ENCODE peak calls at places on chromosomes 7 and 10, in five cellular contexts. B is K562, I is HepG2, S is H1, A is WTC11. P is an unnamed sample.

GRCh38 chr10:15373199-15373598 is 2.1 kb upstream of the FAM171A1 start:
- DNase-seq in B (no peak), I (no peak), S (no peak), A (no peak), P (no peak)

GRCh38 chr7:119514326-119514725 is 758.6 kb upstream of the KCND2 start:
- DNase-seq in B (no peak), I (no peak), S (no peak), A (no peak), P (no peak)

GRCh38 chr7:55977831-55978230 is 13.4 kb downstream of the NIPSNAP2 start:
- DNase-seq in B (no peak), I (no peak), S (no peak), A (no peak), P (no peak)

GRCh38 chr10:26721561-26721960 is 24.1 kb downstream of the PDSS1 start:
- DNase-seq in B (no peak), I (no peak), S (no peak), A (no peak), P (no peak)

GRCh38 chr10:18010050-18010449 is 58.3 kb downstream of the SLC39A12 start:
- DNase-seq in B (no peak), I (no peak), S (no peak), A (no peak), P (no peak)

GRCh38 chr7:24975172-24975571 is 4.8 kb downstream of the OSBPL3 start:
- DNase-seq in B (no peak), I (no peak), S (no peak), A (no peak), P (no peak)

GRCh38 chr7:78279457-78279856 is 480.9 kb downstream of the PHTF2 start:
- DNase-seq in B (no peak), I (no peak), S (no peak), A (no peak), P (no peak)

GRCh38 chr7:56074371-56074791 is 10.3 kb downstream of the SUMF2 start:
- DNase-seq in B (peak; percentile 74), I (peak; percentile 68), S (peak; percentile 94), A (peak; percentile 86), P (no peak)

GRCh38 chr7:99848420-99849216 is 20.8 kb downstream of the CYP3A43 start:
- DNase-seq in B (peak; percentile 37), I (no peak), S (no peak), A (no peak), P (no peak)

GRCh38 chr10:112919721-112920120 is 30.3 kb upstream of the TCF7L2 start:
- DNase-seq in B (no peak), I (no peak), S (no peak), A (no peak), P (no peak)

GRCh38 chr10:1664565-1664964 is 72.8 kb downstream of the ADARB2 start:
- DNase-seq in B (no peak), I (no peak), S (no peak), A (no peak), P (no peak)

GRCh38 chr10:73814896-73815718 is 3.7 kb upstream of the NDST2 start:
- DNase-seq in B (peak; percentile 79), I (no peak), S (peak; percentile 58), A (peak; percentile 42), P (no peak)

GRCh38 chr10:77906863-77907861 is 19.4 kb downstream of the DLG5 start:
- DNase-seq in B (peak; percentile 52), I (no peak), S (no peak), A (no peak), P (no peak)

GRCh38 chr7:36787933-36788378 is 63.7 kb upstream of the AOAH start:
- DNase-seq in B (no peak), I (no peak), S (no peak), A (no peak), P (peak; percentile 42)

GRCh38 chr10:11701451-11702095 is 40.6 kb upstream of the ECHDC3 start:
- DNase-seq in B (no peak), I (no peak), S (no peak), A (no peak), P (no peak)

GRCh38 chr10:93559490-93559889 is 7.0 kb upstream of the FFAR4 start:
- DNase-seq in B (no peak), I (no peak), S (no peak), A (no peak), P (no peak)

GRCh38 chr7:75966209-75966961 is 28.0 kb downstream of the TMEM120A start:
- DNase-seq in B (no peak), I (no peak), S (no peak), A (no peak), P (no peak)

GRCh38 chr7:44471850-44472249 is 18.6 kb downstream of the NUDCD3 start:
- DNase-seq in B (peak; percentile 36), I (no peak), S (no peak), A (no peak), P (no peak)

GRCh38 chr7:44470628-44471245 is 19.7 kb downstream of the NUDCD3 start:
- DNase-seq in B (no peak), I (peak; percentile 11), S (no peak), A (no peak), P (no peak)

GRCh38 chr7:44471436-44471835 is 19.0 kb downstream of the NUDCD3 start:
- DNase-seq in B (no peak), I (no peak), S (no peak), A (no peak), P (no peak)

GRCh38 chr7:44470080-44470479 is 20.4 kb downstream of the NUDCD3 start:
- DNase-seq in B (no peak), I (no peak), S (no peak), A (no peak), P (no peak)

DNA sequence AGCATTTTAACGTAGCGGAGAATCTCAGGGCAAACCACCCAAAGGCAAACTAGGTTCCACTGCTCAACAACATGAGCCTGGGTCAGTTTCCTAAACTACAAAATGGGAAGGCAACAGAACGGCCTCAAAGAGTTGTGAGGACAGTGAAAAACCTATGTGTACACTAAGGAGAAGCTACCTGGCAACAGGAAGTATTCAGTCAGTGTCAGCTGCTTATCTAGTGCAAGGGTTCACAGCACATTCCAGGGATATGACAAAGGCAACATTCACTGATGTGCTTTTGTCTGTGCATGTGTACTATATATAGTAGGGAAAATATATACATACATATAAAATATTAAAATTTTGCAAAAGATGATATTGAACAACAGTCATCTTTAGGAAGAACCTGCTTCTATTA is 17.2 kb downstream of the NUDCD3 start:
- DNase-seq in B (no peak), I (peak; percentile 92), S (no peak), A (no peak), P (no peak)
- TF ChIP-seq ATF2 in B (no peak), I (peak; percentile 64), S (no peak), A (no peak), P (no peak)

DNA sequence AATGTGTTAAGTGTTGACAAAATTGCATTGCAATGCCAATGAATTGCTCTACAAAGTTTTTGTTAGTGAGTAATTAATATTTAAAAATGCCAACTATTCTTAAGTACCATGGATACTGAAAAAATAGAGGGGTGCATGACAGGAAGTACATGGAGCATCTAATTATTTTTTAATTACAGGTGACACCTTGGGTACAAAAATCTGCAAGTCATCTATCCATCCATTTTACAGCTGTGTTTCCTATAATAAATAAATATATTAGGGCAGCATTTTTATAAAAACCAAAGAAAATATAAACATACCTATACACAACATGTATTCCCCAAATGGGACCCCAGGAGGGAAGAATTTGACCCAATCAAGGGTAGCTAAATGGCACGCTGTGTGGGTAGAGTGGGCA is 304.6 kb downstream of the XPNPEP1 start:
- DNase-seq in B (no peak), I (no peak), S (no peak), A (no peak), P (no peak)
- TF ChIP-seq ATF2 in B (no peak), I (no peak), S (no peak), A (no peak), P (no peak)

GRCh38 chr10:45408421-45409319 is 34.7 kb downstream of the ALOX5 start:
- DNase-seq in B (no peak), I (no peak), S (no peak), A (no peak), P (no peak)

GRCh38 chr10:45407542-45407941 is 33.5 kb downstream of the ALOX5 start:
- DNase-seq in B (peak; percentile 8), I (no peak), S (no peak), A (no peak), P (no peak)

GRCh38 chr10:45403151-45403550 is 29.1 kb downstream of the ALOX5 start:
- DNase-seq in B (no peak), I (no peak), S (no peak), A (no peak), P (no peak)

GRCh38 chr10:45404770-45405120 is 30.7 kb downstream of the ALOX5 start:
- DNase-seq in B (no peak), I (no peak), S (no peak), A (no peak), P (no peak)

DNA sequence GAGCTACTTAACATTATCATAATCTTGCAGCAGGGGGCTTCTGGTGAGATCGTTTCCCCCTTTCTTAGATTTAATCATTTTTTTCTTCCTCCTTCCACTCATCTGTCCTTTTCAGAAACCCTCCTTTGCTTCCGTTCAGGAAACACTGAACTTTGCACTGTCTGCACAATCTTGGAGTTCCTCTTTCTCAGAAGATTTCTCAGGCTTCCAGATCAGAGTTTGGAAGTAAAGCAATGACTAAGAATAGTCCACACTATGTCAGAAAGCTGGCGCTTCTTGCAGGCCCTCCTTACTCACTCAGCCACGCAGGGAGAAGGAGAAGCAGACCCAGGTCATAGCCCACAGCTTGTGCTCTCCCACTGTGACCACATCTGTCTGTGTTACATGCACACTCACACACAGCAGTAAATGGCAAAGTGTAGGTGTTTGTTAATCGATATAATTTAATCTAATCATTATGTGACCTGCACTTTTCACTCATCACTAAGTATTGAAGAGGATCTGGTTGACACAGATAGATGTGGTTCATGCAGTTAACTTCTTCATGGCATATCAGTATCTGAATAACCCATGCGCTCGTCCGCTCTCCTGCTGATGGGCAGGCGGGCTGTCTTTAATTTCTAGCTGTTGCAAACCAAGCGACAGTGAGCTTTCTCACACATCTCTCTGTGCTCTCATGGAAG is 30.2 kb downstream of the ALOX5 start:
- DNase-seq in B (peak; percentile 7), I (no peak), S (no peak), A (no peak), P (no peak)
- TF ChIP-seq ATF2 in B (no peak), I (no peak), S (no peak), A (no peak), P (no peak)

GRCh38 chr7:128073671-128074070 is 42.4 kb upstream of the LRRC4 start:
- DNase-seq in B (no peak), I (no peak), S (no peak), A (no peak), P (no peak)
- TF ChIP-seq ATF2 in B (no peak), I (no peak), S (no peak), A (no peak), P (no peak)

DNA sequence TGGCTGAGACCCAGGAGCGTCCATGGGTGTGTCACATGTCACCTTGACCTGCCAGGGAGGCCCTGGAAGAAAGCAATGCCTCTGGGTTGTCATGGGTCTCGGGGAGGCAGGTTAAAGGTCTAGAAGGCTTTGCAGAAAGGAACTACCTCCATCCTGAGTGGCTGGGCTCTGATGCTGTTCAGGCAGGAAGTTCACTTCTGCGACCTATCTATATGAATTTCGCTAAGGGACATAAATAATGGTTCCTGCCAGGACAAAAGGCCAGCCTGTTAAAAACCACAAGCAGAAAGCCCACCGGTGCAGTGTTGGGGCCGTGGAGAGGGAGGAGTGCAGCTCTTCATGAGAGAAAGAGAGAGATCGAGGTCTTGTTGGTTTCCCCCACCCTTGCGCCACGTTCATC is 182.9 kb downstream of the PTPN20 start:
- DNase-seq in B (no peak), I (no peak), S (no peak), A (no peak), P (no peak)
- TF ChIP-seq ATF2 in B (no peak), I (no peak), S (no peak), A (no peak), P (no peak)